ENCODE peak calls at places on chromosomes 2 and 18, in ten cellular contexts. E is fibroblast of mammary gland; M is H9; O is HCT116; L is left ventricle myocardium inferior; Q is activated CD8-positive, alpha-beta T cell treated with anti-CD3 and anti-CD28 coated beads for 36 hours; R is HFFc6; W is glutamatergic neuron; U is HFF-Myc; G is hepatocyte. T is an unnamed sample.

GRCh38 chr2:226979004-226979403 is 143.2 kb downstream of the RHBDD1 start:
- DNase-seq in E (no peak), M (no peak), O (no peak), L (no peak), Q (no peak), R (no peak), W (no peak), U (no peak), G (no peak), T (no peak)

GRCh38 chr2:230985519-230986231 is 10.2 kb upstream of the SPATA3 start:
- DNase-seq in E (no peak), M (no peak), O (no peak), L (no peak), Q (peak; percentile 57), R (no peak), W (no peak), U (no peak), G (no peak), T (no peak)

GRCh38 chr2:229714080-229714735 is at the start of gene DNER:
- DNase-seq in E (no peak), M (peak; percentile 70), O (no peak), L (no peak), Q (peak; percentile 47), R (no peak), W (peak; percentile 83), U (no peak), G (peak; percentile 60), T (peak; percentile 52)

GRCh38 chr2:112784199-112785189 is at the start of gene IL1A:
- DNase-seq in E (peak; percentile 79), M (peak; percentile 52), O (peak; percentile 40), L (no peak), Q (no peak), R (no peak), W (no peak), U (no peak), G (peak; percentile 71), T (no peak)

GRCh38 chr2:27582129-27582694 is 630 bp upstream of the ZNF512 start:
- DNase-seq in E (no peak), M (no peak), O (no peak), L (no peak), Q (no peak), R (no peak), W (no peak), U (no peak), G (no peak), T (no peak)

GRCh38 chr2:115303-115702 is 69.0 kb upstream of the FAM110C start:
- DNase-seq in E (no peak), M (no peak), O (peak; percentile 26), L (no peak), Q (no peak), R (no peak), W (no peak), U (no peak), G (peak; percentile 23), T (no peak)

GRCh38 chr2:38076710-38077430 is 919 bp upstream of the CYP1B1 start:
- DNase-seq in E (peak; percentile 90), M (peak; percentile 84), O (peak; percentile 48), L (peak; percentile 83), Q (peak; percentile 86), R (peak; percentile 56), W (peak; percentile 65), U (peak; percentile 66), G (peak; percentile 93), T (peak; percentile 55)

GRCh38 chr2:173171924-173172643 is 96.4 kb downstream of the MAP3K20 start:
- DNase-seq in E (peak; percentile 54), M (no peak), O (no peak), L (no peak), Q (no peak), R (no peak), W (no peak), U (no peak), G (no peak), T (no peak)

GRCh38 chr2:129717560-129718128 is 261.8 kb upstream of the RAB6C start:
- DNase-seq in E (no peak), M (no peak), O (no peak), L (no peak), Q (no peak), R (no peak), W (no peak), U (no peak), G (no peak), T (no peak)

GRCh38 chr2:219662566-219662965 is 35.1 kb downstream of the SLC4A3 start:
- DNase-seq in E (no peak), M (peak; percentile 58), O (no peak), L (no peak), Q (no peak), R (no peak), W (no peak), U (no peak), G (no peak), T (no peak)

GRCh38 chr2:72894466-72894865 is 7.3 kb downstream of the SPR start:
- DNase-seq in E (no peak), M (no peak), O (no peak), L (no peak), Q (no peak), R (no peak), W (no peak), U (no peak), G (no peak), T (no peak)

GRCh38 chr2:177547122-177547521 is 154.5 kb downstream of the AGPS start:
- DNase-seq in E (no peak), M (no peak), O (no peak), L (no peak), Q (no peak), R (no peak), W (no peak), U (no peak), G (no peak), T (no peak)

GRCh38 chr2:95525294-95526035 is 40.9 kb upstream of the TRIM43B start:
- DNase-seq in E (peak; percentile 7), M (no peak), O (no peak), L (peak; percentile 36), Q (no peak), R (no peak), W (no peak), U (no peak), G (no peak), T (no peak)

GRCh38 chr2:32864761-32865160 is 82.0 kb upstream of the LTBP1 start:
- DNase-seq in E (peak; percentile 46), M (no peak), O (no peak), L (no peak), Q (no peak), R (peak; percentile 92), W (no peak), U (no peak), G (no peak), T (no peak)

GRCh38 chr2:12352891-12353290 is 363.8 kb upstream of the TRIB2 start:
- DNase-seq in E (no peak), M (no peak), O (no peak), L (no peak), Q (no peak), R (no peak), W (no peak), U (no peak), G (peak; percentile 13), T (no peak)

GRCh38 chr2:43132523-43133301 is 93.7 kb downstream of the ZFP36L2 start:
- DNase-seq in E (no peak), M (no peak), O (no peak), L (no peak), Q (peak; percentile 65), R (no peak), W (no peak), U (no peak), G (no peak), T (no peak)

GRCh38 chr2:174985624-174986023 is 19.6 kb downstream of the CHN1 start:
- DNase-seq in E (peak; percentile 57), M (no peak), O (no peak), L (no peak), Q (no peak), R (peak; percentile 33), W (no peak), U (no peak), G (no peak), T (no peak)
- TF ChIP-seq CTCF in E (peak; percentile 67), M (peak; percentile 81), O (peak; percentile 44), L (peak; percentile 67), Q (peak; percentile 41), R (peak; percentile 88), W (peak; percentile 58), U (no peak), G (peak; percentile 83), T (peak; percentile 58)

GRCh38 chr18:27713727-27714080 is 463.2 kb downstream of the CDH2 start:
- DNase-seq in E (peak; percentile 59), M (no peak), O (no peak), L (no peak), Q (no peak), R (peak; percentile 66), W (peak; percentile 24), U (no peak), G (peak; percentile 16), T (no peak)
- TF ChIP-seq CTCF in E (no peak), M (no peak), O (no peak), L (no peak), Q (no peak), R (no peak), W (no peak), U (no peak), G (no peak), T (no peak)

DNA sequence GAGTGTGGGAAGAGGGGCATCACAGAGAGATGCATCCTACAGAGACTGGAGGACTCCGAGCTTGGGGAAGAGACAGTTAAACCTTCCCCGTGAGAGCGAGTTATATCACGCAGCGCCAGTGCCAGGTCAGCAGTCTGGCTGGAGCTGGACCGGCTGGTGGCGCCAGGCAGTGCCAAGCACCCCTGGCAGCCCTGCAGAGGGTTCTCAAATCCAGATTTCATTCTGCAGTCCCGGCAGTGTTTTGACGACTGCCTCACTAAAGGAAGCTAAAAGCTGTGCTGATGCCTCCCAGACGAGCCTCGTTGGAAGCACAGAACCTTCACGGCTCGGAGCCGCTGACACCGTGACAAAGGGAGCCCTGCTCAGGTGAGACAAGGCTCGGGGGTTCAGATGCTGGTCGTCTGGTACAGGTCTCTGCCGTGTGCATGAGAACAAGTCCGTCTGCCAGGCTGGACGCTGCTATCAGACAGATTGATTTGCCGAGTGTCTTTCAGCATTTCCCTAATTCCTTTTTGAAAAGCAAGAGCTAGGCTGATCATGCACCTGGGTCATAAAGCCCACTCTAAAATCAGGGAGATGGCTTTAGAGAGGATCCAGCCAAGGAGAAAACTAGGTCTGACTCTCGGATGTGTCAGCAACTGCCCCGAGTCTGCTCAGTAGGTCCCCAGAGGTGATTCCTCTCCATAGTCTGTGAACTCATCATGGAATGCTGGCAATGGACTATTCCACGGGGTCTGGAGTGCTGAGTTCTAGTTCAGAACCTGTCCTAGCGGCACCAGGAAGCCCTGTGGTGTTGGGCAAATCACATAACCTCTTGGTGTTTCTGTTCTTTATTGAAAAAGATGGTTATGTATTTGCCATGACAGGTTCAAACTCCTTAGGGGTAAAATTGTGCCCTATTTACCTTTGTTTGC is 240.6 kb downstream of the SOX11 start:
- DNase-seq in E (no peak), M (no peak), O (no peak), L (peak; percentile 62), Q (no peak), R (no peak), W (no peak), U (no peak), G (no peak), T (no peak)
- TF ChIP-seq CTCF in E (no peak), M (no peak), O (no peak), L (peak; percentile 36), Q (no peak), R (no peak), W (no peak), U (no peak), G (no peak), T (no peak)

DNA sequence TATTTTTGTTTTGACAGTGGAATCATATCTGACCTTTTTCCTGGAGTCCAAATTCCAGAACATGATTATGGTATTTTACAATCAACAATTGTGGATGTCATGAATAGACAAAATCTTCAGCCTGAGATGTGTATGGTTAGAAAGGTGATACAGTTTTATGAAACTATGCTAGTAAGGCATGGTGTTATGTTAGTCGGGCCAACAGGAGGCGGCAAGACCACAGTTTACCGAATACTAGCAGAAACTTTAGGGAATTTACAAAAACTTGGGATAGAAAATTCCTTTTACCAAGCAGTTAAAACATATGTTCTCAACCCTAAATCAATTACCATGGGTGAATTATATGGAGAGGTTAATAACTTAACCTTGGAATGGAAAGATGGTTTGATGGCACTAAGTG is 137.0 kb downstream of the DNAH6 start:
- DNase-seq in E (peak; percentile 3), M (no peak), O (no peak), L (no peak), Q (no peak), R (no peak), W (no peak), U (no peak), G (no peak), T (no peak)
- TF ChIP-seq CTCF in E (no peak), M (peak; percentile 46), O (no peak), L (no peak), Q (no peak), R (peak; percentile 52), W (no peak), U (peak; percentile 9), G (no peak), T (no peak)

T was measured in endothelial cell.